ENCODE peak calls at places on chromosome 20, in five cellular contexts. O, I, C, T and P are unnamed samples.
A peak's percentile ranks its signal among the peaks of the same experiment; 100 is the strongest.

GRCh38 chr20:46027245-46027853 is 1.7 kb upstream of the SLC12A5 start:
- DNase-seq in C (no peak), O (peak; percentile 32), I (peak; percentile 65), T (no peak), P (peak; percentile 76)

GRCh38 chr20:49929142-49929494 is 7.1 kb upstream of the RNF114 start:
- DNase-seq in C (no peak), I (no peak), T (no peak), O (no peak), P (no peak)

GRCh38 chr20:16111853-16112412 is 461.3 kb downstream of the KIF16B start:
- DNase-seq in C (no peak), O (no peak), T (no peak), I (no peak), P (no peak)

GRCh38 chr20:43508106-43508505 is 609 bp downstream of the L3MBTL1 start:
- DNase-seq in C (no peak), T (no peak), I (no peak), O (no peak), P (no peak)

GRCh38 chr20:39849664-39850063 is 839.4 kb downstream of the MAFB start:
- DNase-seq in O (no peak), I (no peak), T (no peak), C (peak; percentile 67), P (no peak)

GRCh38 chr20:32029561-32029960 is 19.3 kb downstream of the CCM2L start:
- DNase-seq in O (no peak), T (no peak), I (no peak), C (no peak), P (no peak)

GRCh38 chr20:2203436-2203835 is 92.4 kb upstream of the TGM3 start:
- DNase-seq in O (no peak), C (no peak), T (no peak), I (no peak), P (no peak)

GRCh38 chr20:18794428-18794787 is 19.2 kb upstream of the SCP2D1 start:
- DNase-seq in O (no peak), C (no peak), T (no peak), I (no peak), P (no peak)

GRCh38 chr20:32343438-32343837 is 14.7 kb upstream of the ASXL1 start:
- DNase-seq in O (no peak), T (no peak), C (no peak), I (no peak), P (no peak)

GRCh38 chr20:56368351-56369134 is 9.8 kb downstream of the FAM210B start:
- DNase-seq in I (no peak), C (no peak), O (no peak), T (no peak), P (no peak)

GRCh38 chr20:4709261-4710105 is 12.2 kb upstream of the PRND start:
- DNase-seq in T (no peak), C (no peak), O (no peak), I (no peak), P (no peak)

GRCh38 chr20:35871311-35871771 is 83.0 kb downstream of the SCAND1 start:
- DNase-seq in T (no peak), I (no peak), O (no peak), C (no peak), P (peak; percentile 85)

GRCh38 chr20:44742304-44743079 is 3.2 kb upstream of the KCNK15 start:
- DNase-seq in O (no peak), T (no peak), C (no peak), I (no peak), P (no peak)

GRCh38 chr20:9323622-9324021 is 190.8 kb upstream of the LAMP5 start:
- DNase-seq in T (no peak), O (peak; percentile 6), C (no peak), I (no peak), P (no peak)

GRCh38 chr20:64112691-64113443 is 5.5 kb upstream of the NPBWR2 start:
- DNase-seq in O (no peak), C (peak; percentile 23), I (no peak), T (no peak), P (no peak)

GRCh38 chr20:60553095-60553494 is 594.9 kb downstream of the CDH26 start:
- DNase-seq in O (no peak), T (no peak), C (no peak), I (no peak), P (no peak)

GRCh38 chr20:59144179-59144830 is 19.3 kb upstream of the ZNF831 start:
- DNase-seq in O (no peak), C (no peak), T (peak; percentile 28), I (no peak), P (no peak)

GRCh38 chr20:23223908-23224307 is 126.7 kb upstream of the NXT1 start:
- DNase-seq in O (no peak), T (no peak), C (no peak), I (no peak), P (no peak)

GRCh38 chr20:57993738-57994431 is 234.6 kb downstream of the ANKRD60 start:
- DNase-seq in I (no peak), T (no peak), O (no peak), C (no peak), P (no peak)